ENCODE peak calls at places on chromosome 15, in four cellular contexts. One of them, this sample, is unnamed.

GRCh38 chr15:46077220-46077619 is 442.4 kb downstream of the SQOR start:
- DNase-seq in vagina: no peak
- DNase-seq in dorsolateral prefrontal cortex: no peak
- DNase-seq in fibroblast of mammary gland: no peak
- DNase-seq in this sample: no peak

GRCh38 chr15:77634266-77634962 is 1.7 kb upstream of the LINGO1 start:
- DNase-seq in vagina: no peak
- DNase-seq in fibroblast of mammary gland: peak; percentile 58
- DNase-seq in dorsolateral prefrontal cortex: peak; percentile 48
- DNase-seq in this sample: peak; percentile 33

GRCh38 chr15:50163719-50164410 is 18.1 kb upstream of the SLC27A2 start:
- DNase-seq in dorsolateral prefrontal cortex: no peak
- DNase-seq in fibroblast of mammary gland: no peak
- DNase-seq in vagina: no peak
- DNase-seq in this sample: no peak

GRCh38 chr15:47473857-47474256 is 243.4 kb upstream of the SEMA6D start:
- DNase-seq in fibroblast of mammary gland: peak; percentile 42
- DNase-seq in vagina: no peak
- DNase-seq in dorsolateral prefrontal cortex: no peak
- DNase-seq in this sample: no peak

GRCh38 chr15:44719293-44719999 is 8.1 kb downstream of the B2M start:
- DNase-seq in dorsolateral prefrontal cortex: no peak
- DNase-seq in fibroblast of mammary gland: peak; percentile 54
- DNase-seq in vagina: no peak
- DNase-seq in this sample: no peak

GRCh38 chr15:29998017-29998416 is 84.7 kb upstream of the GOLGA8J start:
- DNase-seq in dorsolateral prefrontal cortex: no peak
- DNase-seq in vagina: no peak
- DNase-seq in fibroblast of mammary gland: no peak
- DNase-seq in this sample: no peak

GRCh38 chr15:33584797-33585196 is 274.0 kb downstream of the RYR3 start:
- DNase-seq in dorsolateral prefrontal cortex: no peak
- DNase-seq in fibroblast of mammary gland: peak; percentile 69
- DNase-seq in vagina: no peak
- DNase-seq in this sample: no peak

GRCh38 chr15:99963096-99963825 is 230.0 kb upstream of the LYSMD4 start:
- DNase-seq in fibroblast of mammary gland: peak; percentile 33
- DNase-seq in vagina: peak; percentile 81
- DNase-seq in dorsolateral prefrontal cortex: no peak
- DNase-seq in this sample: no peak

GRCh38 chr15:74841761-74842385 is 1.1 kb downstream of the ULK3 start:
- DNase-seq in fibroblast of mammary gland: no peak
- DNase-seq in dorsolateral prefrontal cortex: no peak
- DNase-seq in vagina: no peak
- DNase-seq in this sample: no peak

GRCh38 chr15:70794596-70795310 is 31.4 kb upstream of the UACA start:
- DNase-seq in dorsolateral prefrontal cortex: no peak
- DNase-seq in vagina: no peak
- DNase-seq in fibroblast of mammary gland: peak; percentile 85
- DNase-seq in this sample: no peak

GRCh38 chr15:90638241-90638691 is 78.9 kb upstream of the BLM start:
- DNase-seq in dorsolateral prefrontal cortex: no peak
- DNase-seq in fibroblast of mammary gland: no peak
- DNase-seq in vagina: no peak
- DNase-seq in this sample: no peak

GRCh38 chr15:98927057-98927456 is 80.5 kb downstream of the PGPEP1L start:
- DNase-seq in dorsolateral prefrontal cortex: no peak
- DNase-seq in vagina: no peak
- DNase-seq in fibroblast of mammary gland: peak; percentile 20
- DNase-seq in this sample: no peak

GRCh38 chr15:48581221-48581620 is 64.3 kb downstream of the FBN1 start:
- DNase-seq in fibroblast of mammary gland: peak; percentile 51
- DNase-seq in vagina: no peak
- DNase-seq in dorsolateral prefrontal cortex: no peak
- DNase-seq in this sample: no peak

GRCh38 chr15:40088929-40089755 is 19.5 kb downstream of the BMF start:
- DNase-seq in dorsolateral prefrontal cortex: no peak
- DNase-seq in vagina: no peak
- DNase-seq in fibroblast of mammary gland: no peak
- DNase-seq in this sample: no peak

GRCh38 chr15:100291106-100291505 is 50.7 kb downstream of the ADAMTS17 start:
- DNase-seq in dorsolateral prefrontal cortex: no peak
- DNase-seq in vagina: no peak
- DNase-seq in fibroblast of mammary gland: peak; percentile 6
- DNase-seq in this sample: no peak

GRCh38 chr15:88705769-88706165 is 67.0 kb downstream of the ISG20 start:
- DNase-seq in dorsolateral prefrontal cortex: no peak
- DNase-seq in vagina: no peak
- DNase-seq in fibroblast of mammary gland: no peak
- DNase-seq in this sample: no peak

GRCh38 chr15:66934315-66934930 is 131.0 kb upstream of the SMAD3 start:
- DNase-seq in fibroblast of mammary gland: no peak
- DNase-seq in vagina: no peak
- DNase-seq in dorsolateral prefrontal cortex: no peak
- DNase-seq in this sample: no peak

GRCh38 chr15:67189326-67190051 is 65.0 kb downstream of the AAGAB start:
- DNase-seq in vagina: no peak
- DNase-seq in fibroblast of mammary gland: peak; percentile 69
- DNase-seq in dorsolateral prefrontal cortex: no peak
- DNase-seq in this sample: no peak

GRCh38 chr15:92519709-92520108 is 126.0 kb downstream of the ST8SIA2 start:
- DNase-seq in fibroblast of mammary gland: no peak
- DNase-seq in dorsolateral prefrontal cortex: no peak
- DNase-seq in vagina: no peak
- DNase-seq in this sample: no peak

GRCh38 chr15:66619152-66619903 is 53.5 kb upstream of the LCTL start:
- DNase-seq in dorsolateral prefrontal cortex: peak; percentile 55
- DNase-seq in fibroblast of mammary gland: peak; percentile 68
- DNase-seq in vagina: no peak
- DNase-seq in this sample: peak; percentile 54

GRCh38 chr15:49428392-49429095 is 5.5 kb downstream of the FGF7 start:
- DNase-seq in dorsolateral prefrontal cortex: no peak
- DNase-seq in vagina: no peak
- DNase-seq in fibroblast of mammary gland: peak; percentile 84
- DNase-seq in this sample: no peak

GRCh38 chr15:78685925-78686324 is 44.9 kb upstream of the CHRNB4 start:
- DNase-seq in fibroblast of mammary gland: no peak
- DNase-seq in dorsolateral prefrontal cortex: no peak
- DNase-seq in vagina: no peak
- DNase-seq in this sample: no peak

GRCh38 chr15:77021803-77022381 is 27.0 kb downstream of the PSTPIP1 start:
- DNase-seq in dorsolateral prefrontal cortex: no peak
- DNase-seq in vagina: no peak
- DNase-seq in fibroblast of mammary gland: peak; percentile 47
- DNase-seq in this sample: no peak

GRCh38 chr15:39501366-39501765 is 79.5 kb upstream of the THBS1 start:
- DNase-seq in fibroblast of mammary gland: peak; percentile 37
- DNase-seq in vagina: no peak
- DNase-seq in dorsolateral prefrontal cortex: no peak
- DNase-seq in this sample: no peak

GRCh38 chr15:92652576-92652966 is 3.0 kb downstream of the FAM174B start:
- DNase-seq in fibroblast of mammary gland: no peak
- DNase-seq in dorsolateral prefrontal cortex: no peak
- DNase-seq in vagina: no peak
- DNase-seq in this sample: no peak

GRCh38 chr15:81419304-81419943 is 45.4 kb upstream of the TMC3 start:
- DNase-seq in dorsolateral prefrontal cortex: no peak
- DNase-seq in fibroblast of mammary gland: peak; percentile 44
- DNase-seq in vagina: no peak
- DNase-seq in this sample: no peak

GRCh38 chr15:93028632-93029612 is 60.1 kb downstream of the RGMA start:
- DNase-seq in vagina: no peak
- DNase-seq in dorsolateral prefrontal cortex: peak; percentile 47
- DNase-seq in fibroblast of mammary gland: peak; percentile 98
- DNase-seq in this sample: peak; percentile 49

GRCh38 chr15:33283603-33284002 is 27.2 kb upstream of the RYR3 start:
- DNase-seq in dorsolateral prefrontal cortex: no peak
- DNase-seq in vagina: no peak
- DNase-seq in fibroblast of mammary gland: no peak
- DNase-seq in this sample: no peak

GRCh38 chr15:68195336-68196112 is 9.6 kb downstream of the CALML4 start:
- DNase-seq in dorsolateral prefrontal cortex: no peak
- DNase-seq in fibroblast of mammary gland: no peak
- DNase-seq in vagina: no peak
- DNase-seq in this sample: no peak
- TF ChIP-seq CTCF in dorsolateral prefrontal cortex: no peak
- TF ChIP-seq CTCF in fibroblast of mammary gland: no peak
- TF ChIP-seq CTCF in vagina: no peak
- TF ChIP-seq CTCF in this sample: no peak

GRCh38 chr15:53384417-53384816 is 375.0 kb downstream of the WDR72 start:
- DNase-seq in fibroblast of mammary gland: no peak
- DNase-seq in vagina: no peak
- DNase-seq in dorsolateral prefrontal cortex: no peak
- DNase-seq in this sample: no peak
- TF ChIP-seq CTCF in fibroblast of mammary gland: no peak
- TF ChIP-seq CTCF in vagina: no peak
- TF ChIP-seq CTCF in dorsolateral prefrontal cortex: no peak
- TF ChIP-seq CTCF in this sample: no peak

GRCh38 chr15:41972341-41973237 is at the start of gene EHD4:
- DNase-seq in vagina: peak; percentile 99
- DNase-seq in fibroblast of mammary gland: peak; percentile 98
- DNase-seq in dorsolateral prefrontal cortex: peak; percentile 89
- DNase-seq in this sample: peak; percentile 90
- TF ChIP-seq CTCF in vagina: no peak
- TF ChIP-seq CTCF in fibroblast of mammary gland: peak; percentile 24
- TF ChIP-seq CTCF in dorsolateral prefrontal cortex: peak; percentile 40
- TF ChIP-seq CTCF in this sample: no peak

GRCh38 chr15:52112203-52112750 is 298 bp downstream of the BCL2L10 start:
- DNase-seq in dorsolateral prefrontal cortex: no peak
- DNase-seq in vagina: no peak
- DNase-seq in fibroblast of mammary gland: no peak
- DNase-seq in this sample: no peak

GRCh38 chr15:52113246-52113645 is 671 bp upstream of the BCL2L10 start:
- DNase-seq in dorsolateral prefrontal cortex: no peak
- DNase-seq in fibroblast of mammary gland: peak; percentile 50
- DNase-seq in vagina: no peak
- DNase-seq in this sample: no peak

GRCh38 chr15:52114256-52114655 is 1.7 kb upstream of the BCL2L10 start:
- DNase-seq in dorsolateral prefrontal cortex: no peak
- DNase-seq in vagina: no peak
- DNase-seq in fibroblast of mammary gland: no peak
- DNase-seq in this sample: no peak

GRCh38 chr15:52114656-52115055 is 2.1 kb upstream of the BCL2L10 start:
- DNase-seq in vagina: no peak
- DNase-seq in dorsolateral prefrontal cortex: no peak
- DNase-seq in fibroblast of mammary gland: no peak
- DNase-seq in this sample: no peak

GRCh38 chr15:52113708-52114107 is 1.1 kb upstream of the BCL2L10 start:
- DNase-seq in vagina: no peak
- DNase-seq in dorsolateral prefrontal cortex: no peak
- DNase-seq in fibroblast of mammary gland: no peak
- DNase-seq in this sample: no peak
- TF ChIP-seq CTCF in vagina: no peak
- TF ChIP-seq CTCF in dorsolateral prefrontal cortex: no peak
- TF ChIP-seq CTCF in fibroblast of mammary gland: no peak
- TF ChIP-seq CTCF in this sample: no peak

GRCh38 chr15:38260077-38260476 is 7.4 kb downstream of the SPRED1 start:
- DNase-seq in dorsolateral prefrontal cortex: no peak
- DNase-seq in vagina: no peak
- DNase-seq in fibroblast of mammary gland: peak; percentile 46
- DNase-seq in this sample: no peak
- TF ChIP-seq CTCF in dorsolateral prefrontal cortex: no peak
- TF ChIP-seq CTCF in vagina: no peak
- TF ChIP-seq CTCF in fibroblast of mammary gland: no peak
- TF ChIP-seq CTCF in this sample: no peak

GRCh38 chr15:63157891-63158431 is 684 bp upstream of the RPS27L start:
- DNase-seq in dorsolateral prefrontal cortex: no peak
- DNase-seq in fibroblast of mammary gland: peak; percentile 83
- DNase-seq in vagina: no peak
- DNase-seq in this sample: peak; percentile 34
- TF ChIP-seq CTCF in dorsolateral prefrontal cortex: no peak
- TF ChIP-seq CTCF in fibroblast of mammary gland: peak; percentile 35
- TF ChIP-seq CTCF in vagina: no peak
- TF ChIP-seq CTCF in this sample: no peak

GRCh38 chr15:65132841-65133549 is 613 bp downstream of the PDCD7 start:
- DNase-seq in dorsolateral prefrontal cortex: no peak
- DNase-seq in fibroblast of mammary gland: peak; percentile 47
- DNase-seq in vagina: no peak
- DNase-seq in this sample: no peak
- TF ChIP-seq CTCF in dorsolateral prefrontal cortex: no peak
- TF ChIP-seq CTCF in fibroblast of mammary gland: no peak
- TF ChIP-seq CTCF in vagina: no peak
- TF ChIP-seq CTCF in this sample: no peak